ENCODE peak calls at places on chromosome 11, in nine cellular contexts. Y is fibroblast of pulmonary artery, K is prostate gland, T is neural progenitor cell, X is tibial artery, F is HCT116, U is brain microvascular endothelial cell, G is Caco-2, J is adipocyte. Q is an unnamed sample.

GRCh38 chr11:111086058-111086457 is 159.5 kb upstream of the POU2AF2 start:
- DNase-seq in Y (no peak), K (no peak), T (peak), X (no peak), F (no peak), U (no peak), G (no peak), J (no peak), Q (no peak)

GRCh38 chr11:3627291-3627690 is 14.5 kb downstream of the ART5 start:
- DNase-seq in Y (peak), K (no peak), T (no peak), X (peak), F (no peak), U (peak), G (no peak), J (peak), Q (peak)

GRCh38 chr11:111339758-111340388 is 39.2 kb downstream of the POU2AF1 start:
- DNase-seq in Y (no peak), K (no peak), T (no peak), X (no peak), F (no peak), U (no peak), G (no peak), J (no peak), Q (no peak)

GRCh38 chr11:91978747-91979146 is 245.9 kb upstream of the FAT3 start:
- DNase-seq in Y (no peak), K (no peak), T (no peak), X (no peak), F (no peak), U (no peak), G (no peak), J (no peak), Q (peak)

GRCh38 chr11:128548655-128549255 is 38.6 kb downstream of the ETS1 start:
- DNase-seq in Y (peak), K (no peak), T (peak), X (no peak), F (no peak), U (no peak), G (no peak), J (peak), Q (no peak)

GRCh38 chr11:2887526-2888195 is 2.1 kb upstream of the CDKN1C start:
- DNase-seq in Y (no peak), K (no peak), T (peak), X (peak), F (no peak), U (no peak), G (no peak), J (no peak), Q (no peak)

GRCh38 chr11:115452245-115452644 is 52.0 kb downstream of the CADM1 start:
- DNase-seq in Y (no peak), K (no peak), T (no peak), X (no peak), F (no peak), U (no peak), G (no peak), J (no peak), Q (no peak)

GRCh38 chr11:106021181-106021966 is 666 bp downstream of the MSANTD4 start:
- DNase-seq in Y (peak), K (no peak), T (no peak), X (no peak), F (no peak), U (no peak), G (no peak), J (peak), Q (no peak)

GRCh38 chr11:121671276-121672168 is 218.8 kb upstream of the SORL1-AS1 start:
- DNase-seq in Y (peak), K (no peak), T (no peak), X (no peak), F (no peak), U (no peak), G (no peak), J (no peak), Q (peak)

GRCh38 chr11:67613313-67613959 is 6.7 kb downstream of the NDUFV1 start:
- DNase-seq in Y (no peak), K (no peak), T (no peak), X (no peak), F (no peak), U (no peak), G (no peak), J (no peak), Q (no peak)
- H3K4me3 ChIP-seq in Y (no peak), K (no peak), T (no peak), X (peak), F (no peak), U (no peak), G (no peak), J (peak), Q (no peak)

DNA sequence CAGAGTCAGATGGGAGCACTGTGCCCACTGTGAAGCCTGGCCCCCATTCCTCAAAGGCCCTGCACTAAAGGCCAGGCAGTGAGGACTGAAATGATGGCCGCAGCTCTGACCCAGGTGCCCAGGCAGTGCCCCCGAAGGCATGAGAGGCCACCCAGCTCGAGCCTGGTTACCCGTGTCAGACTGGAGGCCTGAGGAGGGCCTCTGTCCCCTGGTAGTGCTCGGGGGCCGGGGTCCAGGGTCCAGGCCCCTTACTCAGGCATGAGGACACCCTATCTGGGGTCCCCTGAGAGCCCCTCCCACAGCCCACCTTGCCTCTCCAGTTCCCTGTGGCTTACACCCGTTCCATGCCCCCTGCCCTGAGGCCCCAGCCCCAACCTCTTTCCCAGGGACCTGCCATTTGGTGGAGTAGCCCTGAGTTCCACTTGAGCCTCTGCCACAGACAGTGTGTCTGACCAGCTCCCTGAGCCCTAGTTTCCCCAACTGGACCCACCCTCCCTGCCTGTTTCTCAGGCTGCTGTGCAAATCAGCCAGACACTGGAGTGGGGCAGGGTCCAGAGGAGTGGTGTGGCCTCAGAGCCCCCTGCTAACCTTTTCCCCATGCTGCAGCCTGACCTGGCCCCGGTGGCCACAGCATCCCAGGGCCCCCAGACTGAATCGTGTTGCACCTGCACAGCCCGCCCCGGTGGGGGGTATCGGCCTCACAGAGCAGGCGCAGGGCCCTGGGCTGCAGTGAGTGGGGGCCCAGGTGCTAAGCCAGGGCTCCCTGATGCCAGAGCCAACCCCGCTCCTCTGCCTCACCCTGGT is 10.8 kb upstream of the ANKRD13D start:
- DNase-seq in Y (no peak), K (no peak), T (no peak), X (peak), F (no peak), U (no peak), G (no peak), J (no peak), Q (no peak)
- H3K4me3 ChIP-seq in Y (no peak), K (no peak), T (no peak), X (peak), F (no peak), U (no peak), G (no peak), J (no peak), Q (no peak)

GRCh38 chr11:75705541-75705940 is 12.1 kb upstream of the MOGAT2 start:
- DNase-seq in Y (no peak), K (no peak), T (no peak), X (no peak), F (no peak), U (no peak), G (no peak), J (no peak), Q (no peak)

GRCh38 chr11:75700940-75701339 is 16.7 kb upstream of the MOGAT2 start:
- DNase-seq in Y (no peak), K (no peak), T (no peak), X (no peak), F (no peak), U (no peak), G (no peak), J (no peak), Q (no peak)

GRCh38 chr11:75703709-75704237 is 13.9 kb upstream of the MOGAT2 start:
- DNase-seq in Y (no peak), K (no peak), T (no peak), X (no peak), F (no peak), U (no peak), G (no peak), J (no peak), Q (no peak)

GRCh38 chr11:75706260-75706729 is 11.3 kb upstream of the MOGAT2 start:
- DNase-seq in Y (peak), K (peak), T (peak), X (peak), F (peak), U (peak), G (peak), J (peak), Q (peak)
- H3K4me3 ChIP-seq in Y (peak), K (no peak), T (no peak), X (no peak), F (no peak), U (no peak), G (no peak), J (no peak), Q (no peak)

DNA sequence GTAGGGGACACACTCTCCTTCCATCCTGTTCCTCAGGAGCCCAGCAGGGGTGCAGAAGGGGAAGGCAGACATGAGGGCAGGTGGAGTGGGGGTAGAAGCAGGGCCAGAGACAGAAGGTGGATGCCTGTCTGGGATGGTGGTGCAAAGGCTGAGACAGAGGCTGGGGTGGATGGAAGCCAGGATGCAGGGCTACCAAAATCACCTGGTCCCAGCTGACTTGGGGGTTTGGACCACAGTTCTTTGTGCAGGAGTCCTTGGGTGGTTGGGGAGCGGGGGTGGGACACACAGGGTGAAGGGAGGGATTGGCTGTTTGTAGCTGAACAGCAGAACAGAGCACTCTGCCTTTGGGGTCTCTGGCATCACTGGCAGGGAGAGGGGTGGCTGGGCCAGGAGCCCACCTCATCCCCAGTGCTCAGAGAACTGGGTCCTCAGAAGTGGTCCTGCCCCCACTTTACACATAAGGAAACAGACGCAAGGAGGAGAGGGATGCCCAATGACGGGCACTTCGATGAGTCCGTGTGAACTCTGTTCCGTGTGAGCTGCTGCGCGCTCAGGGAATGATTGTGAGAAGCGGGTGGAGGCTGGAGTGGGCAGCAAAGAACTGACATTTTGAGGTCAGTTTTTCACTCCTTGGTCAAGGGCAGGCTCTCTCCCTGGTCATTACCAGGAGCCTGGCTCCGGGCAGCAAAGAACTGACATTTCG is 1.8 kb downstream of the TAGLN start:
- DNase-seq in Y (peak), K (no peak), T (no peak), X (no peak), F (no peak), U (no peak), G (no peak), J (peak), Q (no peak)
- H3K4me3 ChIP-seq in Y (peak), K (peak), T (no peak), X (peak), F (no peak), U (peak), G (no peak), J (peak), Q (peak)

DNA sequence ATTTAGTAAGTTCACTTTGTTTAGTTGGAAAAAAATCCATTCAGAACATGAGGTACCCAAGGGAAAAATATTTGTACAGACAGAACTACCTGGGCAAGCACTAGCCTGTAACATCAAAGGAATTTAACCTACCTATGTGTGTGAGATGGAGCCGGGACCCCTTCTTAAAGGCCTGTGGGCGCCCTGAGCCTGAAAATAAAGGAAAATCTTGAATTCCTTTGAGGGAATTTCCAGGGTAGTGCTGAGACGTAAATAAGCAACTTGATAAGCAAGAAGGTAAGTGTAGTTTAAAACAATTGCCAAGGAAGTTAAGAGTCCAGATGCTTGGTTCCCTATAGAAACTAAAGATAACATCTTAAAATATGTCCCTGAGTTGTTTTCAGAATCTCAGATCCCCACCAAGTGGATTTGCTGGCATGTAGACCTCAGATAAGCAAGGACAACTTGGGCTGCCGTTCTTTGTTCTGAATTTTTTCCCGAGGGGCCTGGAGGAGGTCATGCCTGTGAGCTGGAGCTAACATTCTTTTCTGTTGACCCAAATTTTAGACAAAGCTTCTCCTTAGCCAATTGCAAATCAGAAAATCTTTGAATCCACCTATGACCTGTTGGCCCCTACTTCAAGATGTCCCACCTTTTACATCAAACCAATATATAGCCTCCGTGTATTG is 31.0 kb downstream of the MED17 start:
- DNase-seq in Y (no peak), K (no peak), T (no peak), X (no peak), F (no peak), U (peak), G (peak), J (no peak), Q (no peak)
- H3K4me3 ChIP-seq in Y (no peak), K (no peak), T (no peak), X (no peak), F (no peak), U (no peak), G (no peak), J (no peak), Q (no peak)

GRCh38 chr11:94032066-94032465 is 10.9 kb downstream of the HEPHL1 start:
- DNase-seq in Y (no peak), K (no peak), T (no peak), X (no peak), F (no peak), U (no peak), G (no peak), J (no peak), Q (no peak)
- H3K4me3 ChIP-seq in Y (no peak), K (no peak), T (no peak), X (no peak), F (no peak), U (no peak), G (no peak), J (no peak), Q (no peak)